ENCODE peak calls at places on chromosome 11, in seven cellular contexts. I is stomach, A is IMR-90, H is heart left ventricle, K is Peyer's patch, E is left ventricle myocardium inferior, Y is A549. R is an unnamed sample.

GRCh38 chr11:132855516-132855915 is 676.8 kb downstream of the OPCML start:
- DNase-seq in K (no peak), A (no peak), H (no peak), E (no peak), I (no peak), Y (no peak), R (no peak)

GRCh38 chr11:47532597-47533213 is 20.2 kb downstream of the CELF1 start:
- DNase-seq in Y (no peak), I (no peak), A (peak), H (no peak), E (no peak), K (no peak), R (no peak)

GRCh38 chr11:114285599-114285998 is 10.6 kb upstream of the NNMT start:
- DNase-seq in E (no peak), K (no peak), A (peak), Y (no peak), I (no peak), H (no peak), R (no peak)

GRCh38 chr11:12524865-12525264 is 147.5 kb downstream of the PARVA start:
- DNase-seq in E (peak), Y (no peak), K (no peak), I (no peak), H (no peak), A (no peak), R (no peak)

GRCh38 chr11:126963603-126964353 is 36.8 kb downstream of the KIRREL3 start:
- DNase-seq in Y (peak), H (no peak), E (no peak), K (no peak), A (peak), I (no peak), R (no peak)

GRCh38 chr11:88411265-88411664 is 73.7 kb upstream of the CTSC start:
- DNase-seq in Y (no peak), A (peak), E (no peak), I (no peak), H (no peak), K (no peak), R (no peak)

GRCh38 chr11:113587318-113587739 is 112.1 kb upstream of the DRD2 start:
- DNase-seq in H (no peak), Y (no peak), K (no peak), A (peak), I (no peak), E (no peak), R (no peak)

GRCh38 chr11:57680552-57680874 is 12.6 kb downstream of the ZDHHC5 start:
- DNase-seq in H (no peak), I (no peak), A (peak), Y (no peak), K (no peak), E (no peak), R (peak)

GRCh38 chr11:130087294-130087926 is 17.7 kb downstream of the APLP2 start:
- DNase-seq in H (no peak), E (no peak), Y (no peak), K (no peak), A (no peak), I (no peak), R (no peak)
- H3K27ac ChIP-seq in H (no peak), E (no peak), Y (no peak), K (no peak), A (no peak), I (no peak), R (no peak)

DNA sequence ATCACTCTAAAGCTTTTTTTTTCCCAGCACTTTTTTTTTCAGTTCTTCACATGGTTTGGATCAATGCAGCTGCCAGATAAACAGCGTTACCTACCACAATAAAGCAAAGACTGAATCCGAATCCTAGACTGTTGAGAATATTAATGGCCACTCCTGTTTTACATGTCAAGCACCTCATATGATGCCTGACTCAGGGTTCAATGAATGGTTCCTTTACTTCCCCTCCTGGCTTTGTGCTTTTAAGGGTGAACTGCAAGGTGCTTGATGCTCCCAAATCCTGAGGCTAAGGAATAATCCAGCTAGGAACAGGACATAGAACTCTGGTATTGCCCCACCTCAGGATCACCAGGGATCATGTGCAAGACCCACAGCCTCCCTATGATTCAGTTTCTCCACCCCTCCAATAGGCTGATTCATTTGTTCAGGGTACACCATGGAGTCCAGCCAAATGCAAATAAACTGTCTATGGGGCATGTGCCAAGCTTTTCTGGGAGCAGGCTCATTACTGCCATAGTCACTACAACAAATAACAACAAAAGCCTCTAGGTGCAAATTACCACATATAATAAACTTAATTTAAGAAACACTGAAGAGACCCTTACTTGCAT is 104.3 kb downstream of the GAB2 start:
- DNase-seq in H (no peak), A (peak), I (peak), Y (peak), K (peak), E (no peak), R (no peak)
- H3K27ac ChIP-seq in H (peak), A (no peak), I (no peak), Y (no peak), K (no peak), E (peak), R (no peak)

DNA sequence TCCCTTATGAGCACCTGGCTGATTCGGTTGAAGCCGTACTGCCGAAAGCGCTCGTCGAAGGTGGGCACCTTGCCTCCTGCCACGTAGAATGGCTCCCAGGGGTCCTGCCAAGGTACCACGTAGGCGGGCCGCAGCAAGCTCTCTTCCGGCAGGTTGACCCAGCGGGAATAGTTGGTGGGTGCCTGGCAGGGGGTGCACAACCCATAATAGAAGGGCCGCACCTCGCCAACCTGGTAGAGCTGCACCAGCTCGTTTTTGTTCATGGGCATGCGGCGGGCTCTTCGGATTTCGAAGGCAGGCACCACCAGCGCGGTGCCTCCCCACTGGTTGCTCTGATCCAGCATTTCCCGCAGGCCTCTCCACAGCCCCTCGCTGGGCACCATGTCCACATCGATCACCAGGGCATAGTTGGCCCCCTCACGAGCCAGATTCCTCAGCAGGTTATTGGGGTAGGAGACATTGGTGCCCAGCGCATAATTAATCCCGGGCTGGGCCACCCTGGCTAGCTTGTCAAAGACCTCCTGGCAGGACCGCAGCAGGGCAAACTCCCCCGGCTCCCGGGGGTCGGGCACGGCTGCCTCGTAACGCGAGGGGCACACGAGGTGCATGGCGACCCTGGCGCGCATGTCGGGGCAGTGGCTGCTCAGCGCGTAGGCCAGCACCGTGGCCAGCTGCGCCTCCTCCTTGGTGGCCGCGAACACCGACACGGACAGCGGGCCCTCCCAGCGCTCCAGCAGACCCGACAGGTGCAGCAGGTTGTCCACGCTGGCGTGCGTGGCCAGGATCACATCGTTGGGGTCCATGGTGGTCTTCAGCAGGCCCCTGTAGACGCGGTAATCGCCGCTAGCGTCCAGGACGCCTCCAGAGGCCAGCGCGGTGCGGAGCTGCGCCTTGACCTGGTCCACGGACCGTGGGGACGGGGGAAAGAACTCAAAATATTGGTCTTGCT is 679 bp downstream of the B4GAT1 start:
- DNase-seq in E (no peak), A (no peak), I (peak), K (peak), Y (no peak), H (no peak), R (no peak)
- H3K27ac ChIP-seq in E (peak), A (peak), I (peak), K (peak), Y (peak), H (peak), R (peak)

DNA sequence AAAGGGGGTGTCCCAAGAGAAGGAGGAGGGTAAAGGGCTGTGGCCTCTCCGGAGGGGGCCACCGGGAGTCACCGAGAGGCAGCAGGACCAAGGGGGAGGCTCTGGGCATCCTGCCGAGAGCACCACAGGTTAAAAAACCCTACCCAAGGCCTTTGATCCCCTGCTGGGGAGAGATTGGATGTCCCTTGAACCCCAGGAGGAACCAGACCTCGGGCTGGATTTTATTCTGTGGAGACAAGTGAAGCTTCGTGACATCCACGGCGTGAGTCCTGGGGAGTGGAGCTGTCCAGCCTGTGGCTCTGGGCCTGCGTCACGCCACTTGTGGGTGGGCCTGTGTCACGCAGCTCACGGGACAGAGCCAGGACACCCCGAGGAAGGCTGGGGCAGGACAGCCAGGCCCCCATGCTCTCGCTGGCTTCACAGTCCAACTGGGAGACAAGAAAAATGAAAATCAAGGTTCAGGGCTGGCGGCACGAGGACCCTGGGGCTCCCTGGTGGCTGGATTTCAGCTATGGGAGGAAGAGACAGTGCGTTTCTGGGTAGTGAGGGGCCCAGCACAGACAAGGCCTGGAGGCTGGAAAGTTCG is 102.3 kb upstream of the FGF3 start:
- DNase-seq in H (peak), E (no peak), A (no peak), I (no peak), K (peak), Y (no peak), R (no peak)
- H3K27ac ChIP-seq in H (peak), E (peak), A (no peak), I (no peak), K (no peak), Y (no peak), R (no peak)

GRCh38 chr11:72226701-72227100 is 2.1 kb downstream of the INPPL1 start:
- DNase-seq in E (no peak), A (no peak), H (no peak), Y (no peak), K (no peak), I (peak), R (no peak)

GRCh38 chr11:72229336-72229924 is 4.9 kb downstream of the INPPL1 start:
- DNase-seq in E (no peak), K (peak), A (no peak), I (peak), Y (no peak), H (no peak), R (no peak)

GRCh38 chr11:72228229-72228843 is 3.8 kb downstream of the INPPL1 start:
- DNase-seq in H (no peak), A (no peak), E (no peak), I (peak), Y (no peak), K (peak), R (no peak)

GRCh38 chr11:72228844-72229231 is 4.3 kb downstream of the INPPL1 start:
- DNase-seq in I (peak), H (no peak), Y (no peak), K (peak), A (no peak), E (no peak), R (no peak)

GRCh38 chr11:72227316-72228228 is 3.0 kb downstream of the INPPL1 start:
- DNase-seq in K (peak), I (peak), A (peak), H (no peak), Y (no peak), E (no peak), R (peak)
- H3K27ac ChIP-seq in K (no peak), I (no peak), A (no peak), H (no peak), Y (no peak), E (no peak), R (peak)